ENCODE peak calls at places on chromosome 2, in six cellular contexts. J, V, P, O, R and G are unnamed samples.

GRCh38 chr2:200702646-200703118 is 109.0 kb upstream of the BZW1 start:
- DNase-seq in J (no peak), R (no peak), O (no peak), P (peak; percentile 80), V (no peak), G (no peak)

GRCh38 chr2:100253786-100254185 is 68.5 kb downstream of the LONRF2 start:
- DNase-seq in P (no peak), V (no peak), O (no peak), J (no peak), R (no peak), G (no peak)

GRCh38 chr2:169980001-169980400 is 152.7 kb downstream of the UBR3 start:
- DNase-seq in J (no peak), V (no peak), P (no peak), O (no peak), R (no peak), G (no peak)

GRCh38 chr2:215845839-215846586 is 167.3 kb downstream of the MREG start:
- DNase-seq in J (no peak), O (peak; percentile 47), P (no peak), V (no peak), R (no peak), G (no peak)

GRCh38 chr2:197810490-197810889 is 6.1 kb downstream of the PLCL1 start:
- DNase-seq in P (no peak), J (no peak), O (no peak), R (no peak), V (no peak), G (no peak)

GRCh38 chr2:8684421-8684884 is 2.6 kb downstream of the ID2 start:
- DNase-seq in V (peak; percentile 23), R (no peak), J (peak; percentile 52), P (peak; percentile 63), O (peak; percentile 40), G (no peak)

GRCh38 chr2:135773917-135774316 is 32.3 kb downstream of the UBXN4 start:
- DNase-seq in V (no peak), P (no peak), J (no peak), R (no peak), O (no peak), G (no peak)

GRCh38 chr2:158998486-158999248 is 30.2 kb downstream of the TANC1 start:
- DNase-seq in J (no peak), V (no peak), O (no peak), P (peak; percentile 86), R (no peak), G (no peak)

GRCh38 chr2:112273349-112273748 is 2.0 kb upstream of the ZC3H6 start:
- DNase-seq in P (no peak), V (no peak), J (no peak), O (no peak), R (no peak), G (no peak)

GRCh38 chr2:174012347-174013309 is 47.5 kb upstream of the SP3 start:
- DNase-seq in J (no peak), R (peak; percentile 83), V (no peak), O (no peak), P (no peak), G (no peak)

GRCh38 chr2:23385748-23386421 is 906 bp downstream of the KLHL29 start:
- DNase-seq in J (peak; percentile 84), O (no peak), R (no peak), V (no peak), P (no peak), G (no peak)

GRCh38 chr2:76461431-76461830 is 750.7 kb upstream of the GCFC2 start:
- DNase-seq in P (no peak), O (no peak), R (no peak), J (no peak), V (no peak), G (no peak)

GRCh38 chr2:66532972-66533868 is 98.3 kb downstream of the MEIS1 start:
- DNase-seq in J (no peak), P (no peak), R (no peak), V (no peak), O (no peak), G (no peak)

GRCh38 chr2:191103793-191104192 is 47.0 kb downstream of the STAT4 start:
- DNase-seq in R (no peak), J (no peak), P (no peak), V (no peak), O (no peak), G (no peak)

GRCh38 chr2:45162711-45163110 is 153.5 kb upstream of the SIX2 start:
- DNase-seq in R (no peak), J (no peak), O (no peak), V (no peak), P (no peak), G (no peak)
- H3K27ac ChIP-seq in R (no peak overlapping the region), J (no peak overlapping the region), O (no peak overlapping the region), V (no peak overlapping the region), P (no peak overlapping the region), G (no peak overlapping the region)

DNA sequence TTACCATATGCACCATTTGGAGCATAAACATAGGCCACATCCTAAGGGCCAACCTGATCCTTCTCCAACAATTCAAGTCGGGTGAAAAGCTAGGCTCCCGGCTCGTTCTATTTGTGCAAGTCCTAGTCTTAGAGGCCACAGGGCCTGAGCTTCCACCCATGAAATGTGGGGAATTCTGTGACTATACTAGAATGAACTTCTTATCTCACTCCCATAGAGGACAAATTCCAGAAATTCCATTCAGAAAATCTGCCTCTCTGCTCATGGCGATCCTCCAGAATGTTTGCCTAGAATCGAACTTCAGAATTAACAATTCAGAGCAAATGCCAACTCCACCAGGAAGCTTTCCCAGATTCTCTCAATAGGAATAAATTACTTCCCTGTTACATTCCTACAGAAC is 187.9 kb downstream of the BCL11A start:
- DNase-seq in V (no peak), J (no peak), R (no peak), P (peak; percentile 36), O (no peak), G (no peak)
- TF ChIP-seq GABPA in V (no peak), J (no peak), R (no peak), P (no peak), O (no peak), G (no peak)

GRCh38 chr2:68850524-68850923 is 20.7 kb downstream of the BMP10 start:
- DNase-seq in V (no peak), P (no peak), R (no peak), J (no peak), O (no peak), G (no peak)
- H3K27ac ChIP-seq in V (peak overlapping the region; percentile 91), P (no peak overlapping the region), R (no peak overlapping the region), J (no peak overlapping the region), O (no peak overlapping the region), G (no peak overlapping the region)

GRCh38 chr2:189144700-189145211 is 34.8 kb downstream of the COL5A2 start:
- DNase-seq in R (no peak), V (no peak), J (no peak), O (no peak), P (no peak), G (no peak)

GRCh38 chr2:189146553-189146952 is 33.0 kb downstream of the COL5A2 start:
- DNase-seq in O (no peak), J (no peak), R (no peak), P (no peak), V (no peak), G (no peak)

GRCh38 chr2:189143930-189144329 is 35.6 kb downstream of the COL5A2 start:
- DNase-seq in J (no peak), V (no peak), P (no peak), R (no peak), O (no peak), G (no peak)

GRCh38 chr2:189147361-189147760 is 32.2 kb downstream of the COL5A2 start:
- DNase-seq in R (no peak), V (no peak), J (no peak), P (no peak), O (no peak), G (no peak)

DNA sequence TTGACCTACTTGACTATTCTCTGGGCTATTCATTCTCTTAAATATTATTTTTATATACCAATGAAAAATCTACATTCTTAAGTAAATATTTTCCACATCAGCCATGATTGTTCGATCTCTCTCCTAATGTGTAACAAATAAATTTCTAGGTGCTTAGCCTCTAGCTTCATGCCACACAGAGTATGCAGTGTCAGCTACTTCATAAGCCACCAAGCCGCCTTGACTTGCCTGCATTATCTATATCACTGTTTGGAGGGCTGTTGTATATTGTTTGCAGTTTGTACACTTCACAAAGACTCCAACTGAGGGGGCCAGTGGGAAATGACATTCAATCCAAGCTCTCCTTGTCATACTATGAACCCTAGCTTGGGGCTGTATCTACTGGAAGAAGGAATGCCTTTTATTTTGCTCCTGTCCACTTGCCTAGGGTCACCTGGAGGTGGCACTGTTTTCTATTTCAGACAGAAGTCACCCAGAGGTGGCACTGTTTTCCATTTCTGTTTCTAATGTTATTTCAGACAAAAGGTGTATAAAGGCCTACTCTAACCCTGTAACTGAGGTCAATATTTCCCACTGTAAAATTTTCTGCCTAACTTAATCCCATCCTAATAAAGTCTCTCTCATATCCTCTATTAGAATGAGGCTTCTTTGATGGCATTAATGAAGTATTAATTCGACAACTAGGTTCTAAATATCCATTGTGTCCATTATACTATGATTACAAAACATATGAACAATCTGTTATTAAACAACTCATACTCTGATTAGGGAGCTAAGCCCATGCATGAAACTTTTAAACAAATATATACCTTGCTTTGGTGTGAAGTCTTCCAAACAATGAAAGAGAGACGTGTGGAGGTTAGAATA is 36.4 kb downstream of the COL5A2 start:
- DNase-seq in V (peak; percentile 24), R (peak; percentile 63), J (no peak), O (peak; percentile 16), P (peak; percentile 76), G (peak; percentile 34)
- TF ChIP-seq GABPA in V (no peak), R (no peak), J (no peak), O (no peak), P (no peak), G (no peak)